ENCODE peak calls at places on chromosomes 4 and X, in eight cellular contexts. J is A549, H is IMR-90, F is WTC11, Z is HepG2, K is K562, Y is SK-N-SH, R is GM12878. V is an unnamed sample.

GRCh38 chr4:53541577-53542206 is 49.6 kb downstream of the LNX1 start:
- DNase-seq in K (no peak), Z (no peak), F (no peak), J (no peak), H (peak), R (no peak), Y (peak), V (no peak)

GRCh38 chrX:69615779-69616519 is at the start of gene EDA:
- DNase-seq in R (no peak), F (peak), Y (peak), J (peak), K (peak), H (peak), Z (peak), V (peak)

GRCh38 chrX:102950908-102951866 is 14.1 kb downstream of the RAB40AL start:
- DNase-seq in H (peak), Y (peak), R (no peak), J (peak), Z (peak), K (peak), F (peak), V (peak)

GRCh38 chr4:123501733-123502132 is 105.1 kb downstream of the SPRY1 start:
- DNase-seq in Z (no peak), Y (no peak), H (no peak), K (no peak), F (no peak), R (no peak), J (no peak), V (no peak)

GRCh38 chrX:11266329-11266830 is 26.8 kb upstream of the AMELX start:
- DNase-seq in K (no peak), F (no peak), H (no peak), J (no peak), Y (no peak), R (no peak), Z (no peak), V (no peak)

GRCh38 chr4:108396900-108397299 is 223.5 kb upstream of the RPL34 start:
- DNase-seq in H (no peak), R (no peak), Z (no peak), Y (no peak), K (no peak), F (no peak), J (no peak), V (no peak)

GRCh38 chr4:142840516-142841123 is 5.5 kb downstream of the INPP4B start:
- DNase-seq in Z (peak), K (no peak), J (no peak), Y (peak), H (peak), F (no peak), R (no peak), V (no peak)

GRCh38 chr4:80197601-80198444 is 520 bp downstream of the PRDM8 start:
- DNase-seq in F (peak), K (no peak), H (no peak), Y (peak), R (no peak), Z (no peak), J (no peak), V (no peak)

GRCh38 chr4:73019462-73020047 is 50.0 kb downstream of the COX18 start:
- DNase-seq in J (peak), Y (peak), H (peak), Z (peak), K (peak), R (no peak), F (no peak), V (no peak)

GRCh38 chr4:86640469-86640868 is 46.4 kb downstream of the PTPN13 start:
- DNase-seq in Y (no peak), J (no peak), Z (no peak), R (no peak), F (no peak), H (peak), K (no peak), V (no peak)

GRCh38 chr4:80587861-80588385 is 252.4 kb downstream of the CFAP299 start:
- DNase-seq in Y (no peak), H (no peak), F (no peak), R (no peak), K (no peak), J (no peak), Z (no peak), V (no peak)

GRCh38 chr4:72084587-72085011 is 52.8 kb downstream of the NPFFR2 start:
- DNase-seq in Y (no peak), R (peak), F (no peak), J (no peak), H (no peak), Z (no peak), K (no peak), V (no peak)

GRCh38 chrX:48474127-48474526 is 1.9 kb upstream of the FTSJ1 start:
- DNase-seq in K (no peak), R (no peak), Y (peak), J (no peak), F (peak), Z (no peak), H (no peak), V (no peak)

GRCh38 chr4:158193171-158193749 is 17.0 kb upstream of the TMEM144 start:
- DNase-seq in J (peak), Z (peak), K (peak), R (no peak), H (peak), F (no peak), Y (peak), V (no peak)

GRCh38 chr4:157115613-157116340 is 39.8 kb downstream of the GLRB start:
- DNase-seq in R (no peak), Y (no peak), H (peak), K (no peak), F (no peak), J (peak), Z (no peak), V (no peak)

GRCh38 chr4:179750374-179750773 is 2308.1 kb upstream of the AGA start:
- DNase-seq in H (peak), R (no peak), K (no peak), J (no peak), Y (no peak), F (no peak), Z (no peak), V (no peak)

GRCh38 chr4:15396157-15396800 is 31.6 kb upstream of the C1QTNF7 start:
- DNase-seq in K (peak), H (peak), Z (peak), J (peak), Y (peak), R (no peak), F (peak), V (peak)

GRCh38 chr4:1856920-1857699 is 1.2 kb upstream of the LETM1 start:
- DNase-seq in J (no peak), K (peak), Z (no peak), H (no peak), F (peak), R (no peak), Y (peak), V (no peak)

GRCh38 chrX:29903365-29903764 is 312.0 kb upstream of the MAGEB2 start:
- DNase-seq in F (no peak), R (no peak), J (no peak), Z (no peak), Y (no peak), H (peak), K (no peak), V (no peak)

GRCh38 chr4:37803348-37803973 is 23.0 kb upstream of the PGM2 start:
- DNase-seq in Y (peak), J (no peak), R (no peak), F (no peak), K (no peak), Z (peak), H (peak), V (no peak)

GRCh38 chr4:111475001-111475400 is 670.3 kb upstream of the FAM241A start:
- DNase-seq in K (no peak), Y (peak), R (no peak), F (peak), Z (peak), J (no peak), H (peak), V (peak)

GRCh38 chr4:183175631-183176232 is 76.7 kb downstream of the WWC2 start:
- DNase-seq in K (no peak), Y (no peak), H (peak), J (no peak), R (no peak), Z (peak), F (no peak), V (no peak)

GRCh38 chrX:129726307-129727111 is 12.3 kb upstream of the XPNPEP2 start:
- DNase-seq in J (peak), H (peak), Y (peak), Z (peak), F (peak), K (peak), R (no peak), V (peak)

GRCh38 chrX:131801066-131801465 is 222.0 kb upstream of the STK26 start:
- DNase-seq in J (no peak), K (no peak), Y (no peak), H (no peak), F (no peak), Z (no peak), R (no peak), V (no peak)

GRCh38 chrX:13659057-13659456 is 6.1 kb downstream of the TCEANC start:
- DNase-seq in R (no peak), Z (peak), K (no peak), J (peak), Y (no peak), H (peak), F (no peak), V (no peak)

GRCh38 chr4:150231108-150231770 is 153.0 kb downstream of the DCLK2 start:
- DNase-seq in H (peak), J (no peak), K (no peak), F (no peak), Y (no peak), R (no peak), Z (no peak), V (no peak)

GRCh38 chrX:39196192-39197102 is 395.2 kb downstream of the MID1IP1 start:
- DNase-seq in K (peak), R (peak), F (no peak), J (no peak), Z (no peak), Y (no peak), H (peak), V (no peak)

GRCh38 chrX:13428055-13428786 is 108.4 kb upstream of the ATXN3L start:
- DNase-seq in Z (no peak), F (peak), K (no peak), Y (no peak), R (no peak), J (peak), H (peak), V (no peak)

GRCh38 chr4:140653718-140654515 is 85.2 kb upstream of the UCP1 start:
- DNase-seq in H (peak), Z (no peak), F (no peak), R (no peak), J (no peak), Y (peak), K (no peak), V (no peak)

GRCh38 chrX:101265869-101266428 is 25.2 kb downstream of the TAF7L start:
- DNase-seq in F (no peak), K (no peak), H (peak), R (no peak), Y (no peak), Z (no peak), J (no peak), V (no peak)

GRCh38 chr4:20074450-20074849 is 177.3 kb upstream of the SLIT2 start:
- DNase-seq in Y (no peak), R (no peak), K (no peak), H (peak), J (no peak), Z (no peak), F (no peak), V (no peak)

GRCh38 chrX:28552322-28552721 is 34.9 kb upstream of the IL1RAPL1 start:
- DNase-seq in R (no peak), Z (no peak), K (no peak), F (no peak), H (peak), Y (no peak), J (no peak), V (no peak)

GRCh38 chrX:28549839-28550238 is 37.4 kb upstream of the IL1RAPL1 start:
- DNase-seq in Z (no peak), Y (no peak), R (no peak), F (peak), J (no peak), K (no peak), H (no peak), V (no peak)

GRCh38 chrX:28550331-28550872 is 36.8 kb upstream of the IL1RAPL1 start:
- DNase-seq in R (no peak), J (no peak), H (no peak), Y (peak), K (peak), Z (no peak), F (no peak), V (no peak)

GRCh38 chrX:28552882-28553829 is 34.1 kb upstream of the IL1RAPL1 start:
- DNase-seq in F (no peak), Y (no peak), K (no peak), J (no peak), R (no peak), H (no peak), Z (no peak), V (no peak)
- TF ChIP-seq USF2 in F (no peak), Y (no peak), K (no peak), J (no peak), R (no peak), H (no peak), Z (no peak), V (no peak)

GRCh38 chrX:44829836-44830235 is 14.0 kb upstream of the DUSP21 start:
- DNase-seq in F (no peak), K (no peak), Y (no peak), J (no peak), R (no peak), Z (peak), H (no peak), V (no peak)
- TF ChIP-seq USF2 in F (no peak), K (no peak), Y (no peak), J (no peak), R (no peak), Z (no peak), H (no peak), V (no peak)

GRCh38 chr4:47222276-47222675 is 190.9 kb downstream of the GABRB1 start:
- DNase-seq in R (no peak), H (peak), F (no peak), Y (no peak), K (no peak), Z (no peak), J (no peak), V (no peak)

GRCh38 chr4:47218631-47219030 is 187.3 kb downstream of the GABRB1 start:
- DNase-seq in Z (no peak), J (no peak), R (no peak), Y (no peak), H (no peak), F (no peak), K (no peak), V (no peak)

GRCh38 chr4:47219586-47219985 is 188.2 kb downstream of the GABRB1 start:
- DNase-seq in Z (no peak), R (no peak), H (peak), J (no peak), K (no peak), F (no peak), Y (no peak), V (no peak)

GRCh38 chr4:47224361-47224760 is 193.0 kb downstream of the GABRB1 start:
- DNase-seq in F (no peak), Y (no peak), H (no peak), J (no peak), R (no peak), K (no peak), Z (no peak), V (no peak)

GRCh38 chr4:47221721-47222120 is 190.4 kb downstream of the GABRB1 start:
- DNase-seq in R (no peak), J (no peak), K (no peak), Y (no peak), Z (no peak), H (peak), F (no peak), V (no peak)
- TF ChIP-seq USF2 in R (no peak), J (no peak), K (no peak), Y (no peak), Z (no peak), H (no peak), F (no peak), V (no peak)

GRCh38 chr4:55175779-55176231 is 50.4 kb upstream of the KDR start:
- DNase-seq in K (no peak), R (no peak), F (no peak), J (no peak), Z (no peak), H (peak), Y (no peak), V (no peak)

GRCh38 chr4:55169352-55169959 is 44.1 kb upstream of the KDR start:
- DNase-seq in H (peak), Z (peak), Y (no peak), J (no peak), F (peak), K (no peak), R (no peak), V (no peak)

GRCh38 chr4:55173580-55173979 is 48.2 kb upstream of the KDR start:
- DNase-seq in K (no peak), J (no peak), Y (no peak), R (no peak), Z (no peak), F (no peak), H (peak), V (no peak)

GRCh38 chr4:55170462-55170861 is 45.1 kb upstream of the KDR start:
- DNase-seq in H (peak), Z (no peak), F (no peak), Y (no peak), K (no peak), J (no peak), R (no peak), V (no peak)

GRCh38 chr4:55172694-55173287 is 47.4 kb upstream of the KDR start:
- DNase-seq in Y (no peak), K (no peak), J (no peak), R (no peak), Z (no peak), H (no peak), F (no peak), V (no peak)
- TF ChIP-seq USF2 in Y (no peak), K (no peak), J (no peak), R (no peak), Z (no peak), H (no peak), F (no peak), V (no peak)

DNA sequence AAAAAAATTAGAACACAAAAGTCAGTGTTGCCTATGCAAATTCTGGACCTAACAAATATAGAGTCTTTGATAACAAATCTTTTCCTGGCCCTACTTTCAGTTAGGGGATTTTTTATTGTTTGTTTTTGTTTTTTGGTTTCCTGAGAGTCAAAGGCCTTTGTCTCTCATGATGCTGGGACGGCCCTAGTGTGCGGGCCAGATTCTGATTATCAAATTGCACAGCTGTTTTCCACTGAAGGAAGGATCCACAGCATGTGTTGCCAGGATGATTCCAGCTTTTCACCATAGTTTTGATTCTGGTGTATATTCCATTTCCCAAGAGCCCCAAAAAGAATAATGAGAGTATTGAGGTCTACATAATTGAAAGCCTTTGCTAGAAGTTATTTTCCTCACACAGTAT is 248.2 kb downstream of the CAMK2D start:
- DNase-seq in Y (no peak), K (no peak), Z (no peak), R (no peak), F (no peak), H (no peak), J (no peak), V (no peak)
- TF ChIP-seq USF2 in Y (no peak), K (no peak), Z (no peak), R (no peak), F (no peak), H (no peak), J (no peak), V (no peak)

GRCh38 chr4:31085736-31086135 is 365.6 kb downstream of the PCDH7 start:
- DNase-seq in F (no peak), K (no peak), H (no peak), Z (no peak), R (no peak), Y (no peak), J (no peak), V (no peak)

GRCh38 chr4:31088600-31089230 is 368.5 kb downstream of the PCDH7 start:
- DNase-seq in F (no peak), Y (no peak), Z (no peak), J (no peak), K (no peak), R (no peak), H (peak), V (no peak)

GRCh38 chr4:31094474-31094873 is 374.3 kb downstream of the PCDH7 start:
- DNase-seq in F (no peak), Y (peak), K (no peak), J (no peak), Z (no peak), R (no peak), H (peak), V (no peak)

GRCh38 chr4:31086771-31087330 is 366.7 kb downstream of the PCDH7 start:
- DNase-seq in K (no peak), Y (no peak), Z (no peak), H (no peak), R (no peak), J (no peak), F (no peak), V (no peak)

DNA sequence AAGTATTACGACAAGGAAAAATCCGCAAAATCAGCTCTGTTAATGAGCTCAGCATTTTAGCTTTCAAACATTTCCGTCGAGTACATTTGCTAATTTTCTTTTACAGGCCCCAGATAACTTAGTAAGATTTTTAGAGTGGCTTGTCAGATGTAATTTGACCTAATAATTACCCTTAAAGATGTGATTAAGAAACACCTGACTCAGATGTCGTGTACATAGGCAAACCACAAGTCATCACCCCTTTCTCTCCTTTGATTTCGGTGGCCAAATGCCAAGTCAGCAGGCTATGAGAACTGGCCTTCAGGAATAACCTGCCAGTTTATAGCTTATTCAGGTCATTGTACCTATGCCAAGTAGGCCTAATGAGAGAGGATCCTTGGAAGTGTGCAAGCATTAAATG is 369.6 kb downstream of the PCDH7 start:
- DNase-seq in R (no peak), J (no peak), K (no peak), H (peak), Z (no peak), Y (no peak), F (no peak), V (no peak)
- TF ChIP-seq USF2 in R (no peak), J (no peak), K (no peak), H (no peak), Z (no peak), Y (no peak), F (no peak), V (no peak)

V was measured in H1.